ENCODE peak calls at places on chromosome 2, in ten cellular contexts. One of them, this sample, is unnamed.

GRCh38 chr2:166972002-166972401 is 83.7 kb downstream of the XIRP2 start:
- DNase-seq in stomach: no peak
- DNase-seq in activated CD4-positive, alpha-beta T cell treated with anti-CD3 and anti-CD28 coated beads for 1 hour: no peak
- DNase-seq in effector memory CD4-positive, alpha-beta T cell: no peak
- DNase-seq in Peyer's patch: no peak
- DNase-seq in H4: no peak
- DNase-seq in tibial artery: no peak
- DNase-seq in NCI-H526 treated with DMSO at 0.1 percent for 48 hours: no peak
- DNase-seq in ACHN: no peak
- DNase-seq in IMR-90: no peak
- DNase-seq in this sample: no peak

GRCh38 chr2:9274701-9275343 is 68.2 kb downstream of the ASAP2 start:
- DNase-seq in IMR-90: no peak
- DNase-seq in activated CD4-positive, alpha-beta T cell treated with anti-CD3 and anti-CD28 coated beads for 1 hour: no peak
- DNase-seq in NCI-H526 treated with DMSO at 0.1 percent for 48 hours: no peak
- DNase-seq in ACHN: no peak
- DNase-seq in H4: no peak
- DNase-seq in Peyer's patch: no peak
- DNase-seq in stomach: no peak
- DNase-seq in effector memory CD4-positive, alpha-beta T cell: no peak
- DNase-seq in tibial artery: no peak
- DNase-seq in this sample: no peak

GRCh38 chr2:235325126-235325525 is 168.7 kb upstream of the AGAP1 start:
- DNase-seq in activated CD4-positive, alpha-beta T cell treated with anti-CD3 and anti-CD28 coated beads for 1 hour: no peak
- DNase-seq in effector memory CD4-positive, alpha-beta T cell: no peak
- DNase-seq in ACHN: no peak
- DNase-seq in IMR-90: no peak
- DNase-seq in H4: no peak
- DNase-seq in tibial artery: no peak
- DNase-seq in stomach: no peak
- DNase-seq in Peyer's patch: no peak
- DNase-seq in NCI-H526 treated with DMSO at 0.1 percent for 48 hours: peak; percentile 54
- DNase-seq in this sample: no peak

GRCh38 chr2:56687169-56687568 is 503.4 kb downstream of the CCDC85A start:
- DNase-seq in IMR-90: no peak
- DNase-seq in activated CD4-positive, alpha-beta T cell treated with anti-CD3 and anti-CD28 coated beads for 1 hour: no peak
- DNase-seq in tibial artery: no peak
- DNase-seq in H4: no peak
- DNase-seq in stomach: no peak
- DNase-seq in ACHN: no peak
- DNase-seq in effector memory CD4-positive, alpha-beta T cell: no peak
- DNase-seq in Peyer's patch: no peak
- DNase-seq in NCI-H526 treated with DMSO at 0.1 percent for 48 hours: no peak
- DNase-seq in this sample: no peak

GRCh38 chr2:161625314-161625919 is 1.2 kb downstream of the SLC4A10 start:
- DNase-seq in stomach: no peak
- DNase-seq in H4: no peak
- DNase-seq in tibial artery: no peak
- DNase-seq in ACHN: peak; percentile 29
- DNase-seq in NCI-H526 treated with DMSO at 0.1 percent for 48 hours: no peak
- DNase-seq in activated CD4-positive, alpha-beta T cell treated with anti-CD3 and anti-CD28 coated beads for 1 hour: no peak
- DNase-seq in effector memory CD4-positive, alpha-beta T cell: no peak
- DNase-seq in IMR-90: no peak
- DNase-seq in Peyer's patch: no peak
- DNase-seq in this sample: peak; percentile 35

GRCh38 chr2:52253605-52254004 is 1221.7 kb upstream of the NRXN1 start:
- DNase-seq in tibial artery: no peak
- DNase-seq in activated CD4-positive, alpha-beta T cell treated with anti-CD3 and anti-CD28 coated beads for 1 hour: no peak
- DNase-seq in effector memory CD4-positive, alpha-beta T cell: no peak
- DNase-seq in stomach: no peak
- DNase-seq in Peyer's patch: no peak
- DNase-seq in NCI-H526 treated with DMSO at 0.1 percent for 48 hours: no peak
- DNase-seq in ACHN: no peak
- DNase-seq in IMR-90: peak; percentile 4
- DNase-seq in H4: no peak
- DNase-seq in this sample: no peak

GRCh38 chr2:220228310-220229006 is 601.0 kb downstream of the SLC4A3 start:
- DNase-seq in Peyer's patch: no peak
- DNase-seq in ACHN: peak; percentile 99
- DNase-seq in NCI-H526 treated with DMSO at 0.1 percent for 48 hours: no peak
- DNase-seq in stomach: no peak
- DNase-seq in H4: peak; percentile 99
- DNase-seq in activated CD4-positive, alpha-beta T cell treated with anti-CD3 and anti-CD28 coated beads for 1 hour: no peak
- DNase-seq in tibial artery: no peak
- DNase-seq in effector memory CD4-positive, alpha-beta T cell: no peak
- DNase-seq in IMR-90: peak; percentile 99
- DNase-seq in this sample: no peak

GRCh38 chr2:193303464-193303863 is 1108.7 kb upstream of the TMEFF2 start:
- DNase-seq in stomach: no peak
- DNase-seq in IMR-90: no peak
- DNase-seq in ACHN: no peak
- DNase-seq in H4: no peak
- DNase-seq in Peyer's patch: no peak
- DNase-seq in effector memory CD4-positive, alpha-beta T cell: no peak
- DNase-seq in NCI-H526 treated with DMSO at 0.1 percent for 48 hours: no peak
- DNase-seq in tibial artery: no peak
- DNase-seq in activated CD4-positive, alpha-beta T cell treated with anti-CD3 and anti-CD28 coated beads for 1 hour: no peak
- DNase-seq in this sample: no peak

GRCh38 chr2:162200636-162201035 is 42.6 kb downstream of the FAP start:
- DNase-seq in H4: no peak
- DNase-seq in effector memory CD4-positive, alpha-beta T cell: no peak
- DNase-seq in tibial artery: no peak
- DNase-seq in NCI-H526 treated with DMSO at 0.1 percent for 48 hours: no peak
- DNase-seq in IMR-90: no peak
- DNase-seq in activated CD4-positive, alpha-beta T cell treated with anti-CD3 and anti-CD28 coated beads for 1 hour: no peak
- DNase-seq in Peyer's patch: no peak
- DNase-seq in stomach: no peak
- DNase-seq in ACHN: no peak
- DNase-seq in this sample: no peak

GRCh38 chr2:227117027-227117426 is 47.0 kb downstream of the COL4A4 start:
- DNase-seq in activated CD4-positive, alpha-beta T cell treated with anti-CD3 and anti-CD28 coated beads for 1 hour: no peak
- DNase-seq in ACHN: no peak
- DNase-seq in H4: no peak
- DNase-seq in Peyer's patch: no peak
- DNase-seq in IMR-90: no peak
- DNase-seq in stomach: no peak
- DNase-seq in NCI-H526 treated with DMSO at 0.1 percent for 48 hours: no peak
- DNase-seq in tibial artery: no peak
- DNase-seq in effector memory CD4-positive, alpha-beta T cell: no peak
- DNase-seq in this sample: no peak

GRCh38 chr2:104378853-104379374 is 475.0 kb upstream of the POU3F3 start:
- DNase-seq in H4: peak; percentile 64
- DNase-seq in tibial artery: no peak
- DNase-seq in activated CD4-positive, alpha-beta T cell treated with anti-CD3 and anti-CD28 coated beads for 1 hour: no peak
- DNase-seq in IMR-90: no peak
- DNase-seq in Peyer's patch: no peak
- DNase-seq in ACHN: peak; percentile 75
- DNase-seq in effector memory CD4-positive, alpha-beta T cell: no peak
- DNase-seq in stomach: no peak
- DNase-seq in NCI-H526 treated with DMSO at 0.1 percent for 48 hours: peak; percentile 35
- DNase-seq in this sample: no peak

GRCh38 chr2:4020649-4021048 is 317.3 kb downstream of the DCDC2C start:
- DNase-seq in IMR-90: no peak
- DNase-seq in stomach: no peak
- DNase-seq in tibial artery: no peak
- DNase-seq in H4: no peak
- DNase-seq in Peyer's patch: no peak
- DNase-seq in NCI-H526 treated with DMSO at 0.1 percent for 48 hours: no peak
- DNase-seq in ACHN: no peak
- DNase-seq in activated CD4-positive, alpha-beta T cell treated with anti-CD3 and anti-CD28 coated beads for 1 hour: no peak
- DNase-seq in effector memory CD4-positive, alpha-beta T cell: no peak
- DNase-seq in this sample: no peak

GRCh38 chr2:136131961-136132839 is 14.3 kb upstream of the CXCR4 start:
- DNase-seq in stomach: peak; percentile 39
- DNase-seq in activated CD4-positive, alpha-beta T cell treated with anti-CD3 and anti-CD28 coated beads for 1 hour: peak; percentile 42
- DNase-seq in H4: no peak
- DNase-seq in ACHN: no peak
- DNase-seq in effector memory CD4-positive, alpha-beta T cell: peak; percentile 55
- DNase-seq in IMR-90: no peak
- DNase-seq in NCI-H526 treated with DMSO at 0.1 percent for 48 hours: no peak
- DNase-seq in tibial artery: peak; percentile 69
- DNase-seq in Peyer's patch: peak; percentile 93
- DNase-seq in this sample: no peak

GRCh38 chr2:241773511-241774418 is 2.9 kb upstream of the GAL3ST2 start:
- DNase-seq in effector memory CD4-positive, alpha-beta T cell: no peak
- DNase-seq in ACHN: no peak
- DNase-seq in Peyer's patch: peak; percentile 52
- DNase-seq in tibial artery: peak; percentile 59
- DNase-seq in H4: no peak
- DNase-seq in activated CD4-positive, alpha-beta T cell treated with anti-CD3 and anti-CD28 coated beads for 1 hour: no peak
- DNase-seq in NCI-H526 treated with DMSO at 0.1 percent for 48 hours: no peak
- DNase-seq in stomach: no peak
- DNase-seq in IMR-90: no peak
- DNase-seq in this sample: peak; percentile 44

GRCh38 chr2:47890711-47891368 is 15.5 kb downstream of the FBXO11 start:
- DNase-seq in Peyer's patch: no peak
- DNase-seq in IMR-90: no peak
- DNase-seq in ACHN: no peak
- DNase-seq in H4: no peak
- DNase-seq in NCI-H526 treated with DMSO at 0.1 percent for 48 hours: no peak
- DNase-seq in activated CD4-positive, alpha-beta T cell treated with anti-CD3 and anti-CD28 coated beads for 1 hour: no peak
- DNase-seq in tibial artery: no peak
- DNase-seq in stomach: no peak
- DNase-seq in effector memory CD4-positive, alpha-beta T cell: no peak
- DNase-seq in this sample: no peak

GRCh38 chr2:62826141-62826540 is 120.6 kb downstream of the EHBP1 start:
- DNase-seq in tibial artery: no peak
- DNase-seq in effector memory CD4-positive, alpha-beta T cell: no peak
- DNase-seq in NCI-H526 treated with DMSO at 0.1 percent for 48 hours: no peak
- DNase-seq in activated CD4-positive, alpha-beta T cell treated with anti-CD3 and anti-CD28 coated beads for 1 hour: no peak
- DNase-seq in stomach: no peak
- DNase-seq in H4: no peak
- DNase-seq in IMR-90: peak; percentile 65
- DNase-seq in ACHN: peak; percentile 82
- DNase-seq in Peyer's patch: no peak
- DNase-seq in this sample: no peak

GRCh38 chr2:196431957-196432356 is 207.6 kb upstream of the CCDC150 start:
- DNase-seq in tibial artery: no peak
- DNase-seq in Peyer's patch: no peak
- DNase-seq in stomach: no peak
- DNase-seq in ACHN: peak; percentile 46
- DNase-seq in IMR-90: peak; percentile 20
- DNase-seq in activated CD4-positive, alpha-beta T cell treated with anti-CD3 and anti-CD28 coated beads for 1 hour: no peak
- DNase-seq in effector memory CD4-positive, alpha-beta T cell: no peak
- DNase-seq in NCI-H526 treated with DMSO at 0.1 percent for 48 hours: no peak
- DNase-seq in H4: no peak
- DNase-seq in this sample: no peak

GRCh38 chr2:60565472-60565871 is 12.0 kb upstream of the BCL11A start:
- DNase-seq in ACHN: peak; percentile 32
- DNase-seq in stomach: no peak
- DNase-seq in IMR-90: peak; percentile 28
- DNase-seq in activated CD4-positive, alpha-beta T cell treated with anti-CD3 and anti-CD28 coated beads for 1 hour: no peak
- DNase-seq in tibial artery: no peak
- DNase-seq in NCI-H526 treated with DMSO at 0.1 percent for 48 hours: peak; percentile 36
- DNase-seq in Peyer's patch: peak; percentile 74
- DNase-seq in H4: peak; percentile 55
- DNase-seq in effector memory CD4-positive, alpha-beta T cell: no peak
- DNase-seq in this sample: no peak

GRCh38 chr2:132544045-132544630 is 125.9 kb downstream of the LYPD1 start:
- DNase-seq in NCI-H526 treated with DMSO at 0.1 percent for 48 hours: no peak
- DNase-seq in effector memory CD4-positive, alpha-beta T cell: no peak
- DNase-seq in ACHN: no peak
- DNase-seq in tibial artery: no peak
- DNase-seq in Peyer's patch: no peak
- DNase-seq in stomach: no peak
- DNase-seq in H4: no peak
- DNase-seq in activated CD4-positive, alpha-beta T cell treated with anti-CD3 and anti-CD28 coated beads for 1 hour: no peak
- DNase-seq in IMR-90: no peak
- DNase-seq in this sample: no peak

GRCh38 chr2:72423766-72424165 is 276.1 kb upstream of the CYP26B1 start:
- DNase-seq in Peyer's patch: no peak
- DNase-seq in IMR-90: no peak
- DNase-seq in tibial artery: no peak
- DNase-seq in ACHN: no peak
- DNase-seq in NCI-H526 treated with DMSO at 0.1 percent for 48 hours: no peak
- DNase-seq in H4: no peak
- DNase-seq in effector memory CD4-positive, alpha-beta T cell: no peak
- DNase-seq in stomach: no peak
- DNase-seq in activated CD4-positive, alpha-beta T cell treated with anti-CD3 and anti-CD28 coated beads for 1 hour: no peak
- DNase-seq in this sample: no peak

GRCh38 chr2:10524341-10524740 is 76.2 kb upstream of the ODC1 start:
- DNase-seq in Peyer's patch: peak; percentile 23
- DNase-seq in IMR-90: no peak
- DNase-seq in effector memory CD4-positive, alpha-beta T cell: no peak
- DNase-seq in tibial artery: peak; percentile 41
- DNase-seq in H4: no peak
- DNase-seq in stomach: no peak
- DNase-seq in NCI-H526 treated with DMSO at 0.1 percent for 48 hours: no peak
- DNase-seq in ACHN: no peak
- DNase-seq in activated CD4-positive, alpha-beta T cell treated with anti-CD3 and anti-CD28 coated beads for 1 hour: no peak
- DNase-seq in this sample: no peak

GRCh38 chr2:58215429-58215828 is 25.7 kb downstream of the FANCL start:
- DNase-seq in tibial artery: no peak
- DNase-seq in NCI-H526 treated with DMSO at 0.1 percent for 48 hours: no peak
- DNase-seq in effector memory CD4-positive, alpha-beta T cell: no peak
- DNase-seq in activated CD4-positive, alpha-beta T cell treated with anti-CD3 and anti-CD28 coated beads for 1 hour: no peak
- DNase-seq in IMR-90: peak; percentile 34
- DNase-seq in ACHN: no peak
- DNase-seq in H4: no peak
- DNase-seq in Peyer's patch: no peak
- DNase-seq in stomach: no peak
- DNase-seq in this sample: no peak

GRCh38 chr2:237864940-237865622 is 5.7 kb downstream of the RAMP1 start:
- DNase-seq in effector memory CD4-positive, alpha-beta T cell: no peak
- DNase-seq in NCI-H526 treated with DMSO at 0.1 percent for 48 hours: peak; percentile 72
- DNase-seq in activated CD4-positive, alpha-beta T cell treated with anti-CD3 and anti-CD28 coated beads for 1 hour: no peak
- DNase-seq in H4: peak; percentile 70
- DNase-seq in IMR-90: peak; percentile 70
- DNase-seq in stomach: no peak
- DNase-seq in tibial artery: peak; percentile 76
- DNase-seq in ACHN: peak; percentile 10
- DNase-seq in Peyer's patch: peak; percentile 53
- DNase-seq in this sample: peak; percentile 74

GRCh38 chr2:66497706-66498596 is 63.0 kb downstream of the MEIS1 start:
- DNase-seq in activated CD4-positive, alpha-beta T cell treated with anti-CD3 and anti-CD28 coated beads for 1 hour: no peak
- DNase-seq in IMR-90: no peak
- DNase-seq in tibial artery: no peak
- DNase-seq in ACHN: no peak
- DNase-seq in H4: no peak
- DNase-seq in Peyer's patch: no peak
- DNase-seq in stomach: no peak
- DNase-seq in NCI-H526 treated with DMSO at 0.1 percent for 48 hours: no peak
- DNase-seq in effector memory CD4-positive, alpha-beta T cell: no peak
- DNase-seq in this sample: no peak

GRCh38 chr2:197033222-197033621 is 106.7 kb upstream of the PGAP1 start:
- DNase-seq in effector memory CD4-positive, alpha-beta T cell: no peak
- DNase-seq in IMR-90: no peak
- DNase-seq in ACHN: no peak
- DNase-seq in NCI-H526 treated with DMSO at 0.1 percent for 48 hours: no peak
- DNase-seq in tibial artery: no peak
- DNase-seq in activated CD4-positive, alpha-beta T cell treated with anti-CD3 and anti-CD28 coated beads for 1 hour: no peak
- DNase-seq in stomach: no peak
- DNase-seq in H4: no peak
- DNase-seq in Peyer's patch: no peak
- DNase-seq in this sample: no peak

GRCh38 chr2:239803764-239804111 is 221.4 kb downstream of the NDUFA10 start:
- DNase-seq in Peyer's patch: peak; percentile 31
- DNase-seq in H4: no peak
- DNase-seq in activated CD4-positive, alpha-beta T cell treated with anti-CD3 and anti-CD28 coated beads for 1 hour: no peak
- DNase-seq in ACHN: no peak
- DNase-seq in tibial artery: no peak
- DNase-seq in IMR-90: no peak
- DNase-seq in stomach: peak; percentile 9
- DNase-seq in effector memory CD4-positive, alpha-beta T cell: no peak
- DNase-seq in NCI-H526 treated with DMSO at 0.1 percent for 48 hours: no peak
- DNase-seq in this sample: peak; percentile 63

GRCh38 chr2:105790467-105791118 is 45.9 kb downstream of the NCK2 start:
- DNase-seq in H4: no peak
- DNase-seq in effector memory CD4-positive, alpha-beta T cell: no peak
- DNase-seq in tibial artery: no peak
- DNase-seq in NCI-H526 treated with DMSO at 0.1 percent for 48 hours: no peak
- DNase-seq in activated CD4-positive, alpha-beta T cell treated with anti-CD3 and anti-CD28 coated beads for 1 hour: no peak
- DNase-seq in Peyer's patch: peak; percentile 89
- DNase-seq in IMR-90: no peak
- DNase-seq in stomach: no peak
- DNase-seq in ACHN: no peak
- DNase-seq in this sample: no peak

GRCh38 chr2:128645631-128646030 is 327.0 kb upstream of the HS6ST1 start:
- DNase-seq in effector memory CD4-positive, alpha-beta T cell: no peak
- DNase-seq in stomach: peak; percentile 19
- DNase-seq in H4: no peak
- DNase-seq in Peyer's patch: no peak
- DNase-seq in NCI-H526 treated with DMSO at 0.1 percent for 48 hours: no peak
- DNase-seq in tibial artery: peak; percentile 52
- DNase-seq in activated CD4-positive, alpha-beta T cell treated with anti-CD3 and anti-CD28 coated beads for 1 hour: no peak
- DNase-seq in ACHN: no peak
- DNase-seq in IMR-90: no peak
- DNase-seq in this sample: no peak